ENCODE peak calls at places on chromosome 19, in four cellular contexts. N is IMR-90, H is GM23248, O is neural progenitor cell. E is an unnamed sample. For H3K9me3 and H3K4me1, the result is how much of the 10 kb centered on the place peaks cover.

GRCh38 chr19:58091251-58091995 is 6.6 kb downstream of the ZSCAN18 start:
- DNase-seq in N (no peak), H (no peak), O (no peak), E (no peak)

GRCh38 chr19:15631817-15632216 is 8.9 kb upstream of the CYP4F3 start:
- DNase-seq in N (no peak), O (peak), H (peak), E (no peak)

GRCh38 chr19:35170359-35171061 is 16.0 kb downstream of the FXYD5 start:
- DNase-seq in N (no peak), O (no peak), H (no peak), E (no peak)

GRCh38 chr19:1616396-1616795 is 11.1 kb upstream of the UQCR11 start:
- DNase-seq in O (no peak), N (no peak), H (no peak), E (no peak)

GRCh38 chr19:53870485-53870844 is 2.8 kb downstream of the MYADM start:
- DNase-seq in O (peak), H (no peak), N (no peak), E (no peak)

GRCh38 chr19:28843771-28844492 is 369.0 kb downstream of the UQCRFS1 start:
- DNase-seq in O (no peak), H (no peak), N (no peak), E (no peak)

GRCh38 chr19:34220472-34221063 is 33.8 kb upstream of the GARRE1 start:
- DNase-seq in H (peak), N (peak), O (peak), E (no peak)

GRCh38 chr19:719081-719512 is 10.4 kb downstream of the PALM start:
- DNase-seq in N (no peak), H (peak), O (no peak), E (peak)

GRCh38 chr19:1355974-1356865 is 27.5 kb upstream of the NDUFS7 start:
- DNase-seq in O (peak), N (peak), H (peak), E (peak)

GRCh38 chr19:58543826-58544590 is at the start of gene TRIM28:
- DNase-seq in O (peak), N (peak), H (peak), E (peak)

GRCh38 chr19:39140195-39140516 is 14.6 kb downstream of the PAK4 start:
- DNase-seq in N (no peak), O (no peak), H (no peak), E (no peak)

GRCh38 chr19:2382530-2383222 is 22.6 kb downstream of the TMPRSS9 start:
- DNase-seq in O (no peak), N (no peak), H (no peak), E (no peak)

GRCh38 chr19:30064776-30065494 is 122.9 kb downstream of the URI1 start:
- DNase-seq in N (no peak), H (no peak), O (no peak), E (no peak)

GRCh38 chr19:32914879-32915278 is 45.3 kb upstream of the SLC7A9 start:
- DNase-seq in O (no peak), N (no peak), H (peak), E (no peak)

GRCh38 chr19:17686592-17687042 is 1.5 kb downstream of the UNC13A start:
- DNase-seq in H (peak), N (no peak), O (peak), E (no peak)

GRCh38 chr19:29806098-29806866 is 5.5 kb upstream of the CCNE1 start:
- DNase-seq in O (peak), H (peak), N (peak), E (no peak)

GRCh38 chr19:3360494-3361383 is 5.6 kb upstream of the NFIC start:
- DNase-seq in H (peak), O (peak), N (no peak), E (peak)

GRCh38 chr19:1469936-1470863 is 8.8 kb downstream of the C19orf25 start:
- DNase-seq in O (peak), H (peak), N (no peak), E (no peak)

GRCh38 chr19:17950310-17951150 is 16.4 kb upstream of the KCNN1 start:
- DNase-seq in O (peak), N (no peak), H (peak), E (no peak)

GRCh38 chr19:996051-996838 is 4.0 kb upstream of the GRIN3B start:
- DNase-seq in H (peak), N (peak), O (peak), E (no peak)

GRCh38 chr19:33235996-33236350 is 10.3 kb upstream of the SLC7A10 start:
- DNase-seq in O (no peak), H (no peak), N (no peak), E (no peak)

GRCh38 chr19:19514881-19515763 is at the start of gene TSSK6:
- DNase-seq in N (no peak), O (no peak), H (no peak), E (no peak)

GRCh38 chr19:16325671-16326400 is 1.2 kb downstream of the KLF2 start:
- DNase-seq in O (peak), N (no peak), H (peak), E (peak)

GRCh38 chr19:48638831-48639381 is 1.7 kb upstream of the DBP start:
- DNase-seq in O (no peak), N (no peak), H (peak), E (peak)

GRCh38 chr19:10823690-10824089 is 12.3 kb downstream of the TMED1 start:
- DNase-seq in H (no peak), O (no peak), N (no peak), E (no peak)

GRCh38 chr19:15400521-15401396 is 18.0 kb downstream of the AKAP8L start:
- DNase-seq in H (no peak), N (no peak), O (no peak), E (no peak)

GRCh38 chr19:18074192-18074591 is 12.5 kb downstream of the IL12RB1 start:
- DNase-seq in N (no peak), H (no peak), O (no peak), E (no peak)

GRCh38 chr19:3024870-3025515 is 4.1 kb downstream of the TLE2 start:
- DNase-seq in H (no peak), N (no peak), O (peak), E (no peak)

GRCh38 chr19:9296336-9296735 is 13.3 kb downstream of the ZNF699 start:
- DNase-seq in O (no peak), H (no peak), N (no peak), E (no peak)

GRCh38 chr19:37706052-37706605 is 13.4 kb downstream of the ZNF607 start:
- DNase-seq in N (no peak), H (no peak), O (no peak), E (no peak)
- H3K9me3 ChIP-seq in N (under half), H (under half), O (under half), E (under half)

GRCh38 chr19:7916908-7917291 is 2.3 kb downstream of the TGFBR3L start:
- DNase-seq in H (no peak), O (no peak), N (no peak), E (no peak)
- H3K27ac ChIP-seq in H (peak), O (no peak), N (no peak), E (peak)

GRCh38 chr19:31344403-31344802 is 4.8 kb downstream of the TSHZ3 start:
- DNase-seq in N (no peak), O (peak), H (no peak), E (peak)
- H3K4me1 ChIP-seq in N (under half), O (under half), H (under half), E (under half)

GRCh38 chr19:50190439-50190891 is 13.0 kb upstream of the MYH14 start:
- DNase-seq in O (no peak), H (no peak), N (no peak), E (no peak)
- H3K9me3 ChIP-seq in O (under half), H (under half), N (under half), E (under half)

DNA sequence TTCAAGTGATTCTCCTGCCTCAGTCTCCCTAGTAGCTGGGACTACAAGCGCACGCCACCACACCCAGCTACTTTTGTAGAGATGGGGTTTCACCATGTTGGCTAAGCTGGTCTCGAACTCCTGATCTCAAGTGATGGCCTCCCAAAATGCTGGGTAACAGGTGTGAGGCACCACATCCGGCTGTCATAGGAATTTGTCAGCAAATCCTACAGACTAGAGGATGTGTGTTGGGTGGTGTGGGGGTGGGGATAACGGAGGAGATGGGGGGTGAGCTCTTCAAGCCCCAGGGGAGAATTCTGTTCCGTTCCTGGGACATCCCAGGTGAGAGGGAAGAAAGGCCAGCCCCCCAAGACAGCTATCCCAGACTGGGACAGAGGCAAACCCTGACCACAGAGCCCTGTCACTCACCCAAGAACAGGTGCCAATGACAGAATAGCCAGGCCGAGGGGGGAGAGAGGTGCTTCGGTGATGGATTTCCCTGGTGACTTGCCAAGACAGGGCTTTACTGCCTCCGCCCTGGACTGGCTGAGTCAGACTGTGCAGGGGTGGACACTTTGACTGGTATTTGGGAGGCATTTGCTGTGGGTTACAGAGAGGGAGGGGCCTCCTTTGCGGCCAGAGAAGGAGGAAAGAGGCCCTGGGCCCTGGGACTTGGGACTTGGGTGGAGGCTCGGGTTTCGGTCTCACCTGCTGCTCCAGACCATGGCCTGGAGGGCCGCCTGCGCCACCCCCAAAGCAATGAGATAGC is 4.7 kb upstream of the EPS8L1 start:
- DNase-seq in N (peak), H (peak), O (no peak), E (no peak)
- H3K27ac ChIP-seq in N (no peak), H (no peak), O (no peak), E (no peak)

GRCh38 chr19:12993562-12993961 is 1.7 kb upstream of the NFIX start:
- DNase-seq in N (no peak), H (no peak), O (no peak), E (no peak)
- H3K4me1 ChIP-seq in N (under half), H (under half), O (under half), E (under half)

DNA sequence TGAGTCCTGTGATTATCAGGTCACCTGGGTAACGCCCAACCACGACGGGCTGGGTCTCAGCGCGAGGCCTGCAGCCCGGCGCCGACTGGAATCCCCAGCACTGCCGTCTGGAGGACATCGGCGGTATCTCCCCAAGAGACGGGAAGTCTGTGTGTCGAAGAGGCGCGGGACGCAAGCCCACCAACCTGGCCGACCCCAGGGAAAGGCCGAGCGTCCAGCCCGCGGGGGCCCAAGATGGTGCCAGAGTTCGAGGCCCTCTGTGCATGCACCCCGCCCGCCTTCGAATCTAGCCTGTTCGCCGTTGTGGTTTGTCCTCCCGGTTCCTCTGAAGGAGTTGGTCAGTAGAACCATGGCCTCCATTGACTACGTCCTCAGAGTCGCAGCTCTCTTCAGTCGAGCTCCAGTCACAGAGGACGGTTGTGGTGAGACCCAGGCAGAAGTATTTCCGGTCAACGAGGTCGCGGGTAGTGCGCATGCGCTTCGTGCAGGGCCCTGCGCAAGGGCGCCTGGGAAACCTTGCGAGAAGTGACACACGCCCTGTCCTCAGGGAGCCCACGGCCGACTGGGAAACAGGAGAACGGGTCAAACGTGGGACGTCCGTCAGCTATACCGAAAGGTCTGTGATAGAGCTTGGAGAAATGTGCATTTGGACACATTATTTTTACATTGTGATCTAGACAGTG is 24.1 kb upstream of the PEG3 start:
- DNase-seq in H (no peak), O (no peak), N (no peak), E (no peak)
- H3K9me3 ChIP-seq in H (under half), O (under half), N (under half), E (under half)

GRCh38 chr19:4911786-4912672 is 2.7 kb downstream of the UHRF1 start:
- DNase-seq in N (peak), H (peak), O (peak), E (peak)

GRCh38 chr19:4914736-4915501 is 5.6 kb downstream of the UHRF1 start:
- DNase-seq in O (no peak), N (peak), H (peak), E (no peak)

GRCh38 chr19:4911314-4911713 is 2.0 kb downstream of the UHRF1 start:
- DNase-seq in H (peak), N (peak), O (peak), E (no peak)

GRCh38 chr19:4916292-4917082 is 7.2 kb downstream of the UHRF1 start:
- DNase-seq in O (no peak), N (no peak), H (no peak), E (no peak)

DNA sequence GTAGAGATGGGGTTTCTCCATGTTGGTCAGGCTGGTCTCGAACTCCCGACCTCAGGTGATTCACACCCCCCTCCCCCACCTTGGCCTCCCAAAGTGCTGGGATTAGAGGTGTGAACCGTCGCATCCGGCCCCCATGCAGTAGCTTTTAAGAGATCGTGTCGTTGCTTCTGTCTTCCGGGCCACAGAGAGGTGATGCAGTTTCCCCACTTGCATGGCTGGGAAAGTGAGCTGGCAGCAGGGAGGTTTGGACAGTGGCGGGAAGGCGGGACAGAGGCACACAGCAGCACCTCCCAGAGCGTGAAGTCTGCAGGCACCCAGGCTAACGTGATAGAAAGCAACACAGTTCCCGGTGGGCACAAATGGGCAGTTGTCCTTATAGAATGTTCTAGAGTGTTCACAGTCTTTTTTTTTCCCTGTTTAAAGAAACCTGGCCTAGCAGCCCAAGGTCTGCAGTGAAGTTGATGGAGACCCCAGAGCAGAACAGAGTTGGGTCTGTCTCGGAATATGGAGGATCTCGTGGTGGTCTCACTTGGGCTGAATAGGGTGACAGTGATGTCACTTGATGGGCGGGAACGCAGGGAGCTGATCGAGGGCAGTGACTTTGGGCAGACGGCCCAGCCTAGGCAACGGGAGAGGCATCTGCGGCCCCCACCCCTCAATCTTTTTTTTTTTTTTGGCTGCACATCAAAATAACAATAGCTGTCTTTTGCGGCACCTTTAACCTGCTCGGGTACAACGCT is 4.9 kb downstream of the UHRF1 start:
- DNase-seq in H (peak), N (peak), O (no peak), E (no peak)
- H3K27ac ChIP-seq in H (peak), N (peak), O (no peak), E (no peak)

GRCh38 chr19:12788025-12788681 is 3.1 kb upstream of the JUNB start:
- DNase-seq in O (no peak), N (no peak), H (peak), E (no peak)
- H3K4me1 ChIP-seq in O (under half), N (under half), H (under half), E (under half)

DNA sequence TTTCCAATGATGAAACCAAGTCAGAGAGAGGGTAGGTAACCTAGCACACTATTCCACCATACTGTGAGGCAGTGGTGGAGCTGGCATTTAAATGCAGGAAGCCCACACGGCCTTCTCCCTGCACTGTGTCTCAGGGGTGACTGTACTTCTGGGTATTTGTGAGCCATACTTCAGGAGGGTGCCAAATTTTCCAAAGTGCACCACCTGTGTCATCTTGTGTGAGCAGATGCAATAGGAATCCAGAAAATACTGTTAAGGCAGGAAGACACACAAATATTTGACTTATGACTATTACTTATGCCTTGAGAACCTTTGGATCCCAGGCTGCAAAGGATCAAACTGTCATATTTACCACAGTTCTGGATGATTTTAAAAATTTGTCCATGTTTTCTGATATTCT is 17.3 kb downstream of the ZNF229 start:
- DNase-seq in O (no peak), N (peak), H (peak), E (no peak)
- H3K9me3 ChIP-seq in O (under half), N (half or more), H (under half), E (half or more)